ENCODE peak calls at places on chromosomes 7 and 10, in ten cellular contexts. G, I, O, Y, K, H, Z, T, N and Q are unnamed samples.

GRCh38 chr7:1366801-1367405 is 92.4 kb downstream of the MICALL2 start:
- DNase-seq in H (no peak), Y (no peak), Z (no peak), N (no peak), T (no peak), G (no peak), O (no peak), I (no peak), K (no peak), Q (no peak)

GRCh38 chr7:99090811-99091582 is 52.9 kb downstream of the SMURF1 start:
- DNase-seq in K (no peak), I (no peak), Z (no peak), H (peak), G (no peak), Y (no peak), O (peak), N (no peak), T (no peak), Q (peak)

GRCh38 chr7:154647625-154648024 is 355.3 kb downstream of the PAXIP1 start:
- DNase-seq in O (no peak), H (peak), I (no peak), Z (no peak), G (no peak), N (no peak), Y (no peak), T (no peak), K (no peak), Q (no peak)

GRCh38 chr10:7756360-7756992 is 31.3 kb downstream of the KIN start:
- DNase-seq in G (peak), Y (no peak), N (peak), I (no peak), Z (no peak), H (no peak), K (no peak), T (no peak), O (no peak), Q (peak)

GRCh38 chr10:69504576-69505250 is 53.4 kb downstream of the TSPAN15 start:
- DNase-seq in G (no peak), N (no peak), O (no peak), Z (no peak), H (no peak), Y (no peak), T (no peak), I (no peak), K (peak), Q (peak)

GRCh38 chr10:1577945-1578344 is 159.4 kb downstream of the ADARB2 start:
- DNase-seq in N (no peak), K (no peak), O (no peak), G (no peak), I (no peak), T (no peak), H (no peak), Z (no peak), Y (no peak), Q (no peak)

GRCh38 chr7:144050093-144050492 is 1.3 kb downstream of the OR2A5 start:
- DNase-seq in O (no peak), Y (no peak), N (no peak), K (no peak), G (peak), Z (no peak), I (no peak), H (peak), T (no peak), Q (peak)

GRCh38 chr7:48868916-48869315 is 55.4 kb upstream of the CDC14C start:
- DNase-seq in G (no peak), T (no peak), Z (no peak), K (no peak), H (no peak), Y (no peak), I (no peak), O (no peak), N (no peak), Q (no peak)

GRCh38 chr7:19390795-19391194 is 245.6 kb upstream of the FERD3L start:
- DNase-seq in K (no peak), Y (no peak), H (no peak), G (no peak), Z (no peak), I (no peak), T (no peak), N (no peak), O (no peak), Q (no peak)

GRCh38 chr10:90125966-90126600 is 424.7 kb downstream of the KIF20B start:
- DNase-seq in I (peak), K (no peak), Y (no peak), T (no peak), O (peak), Z (no peak), G (peak), H (no peak), N (no peak), Q (peak)

GRCh38 chr7:66296001-66296521 is 90.9 kb downstream of the TPST1 start:
- DNase-seq in Y (no peak), G (no peak), Z (no peak), K (no peak), N (no peak), O (no peak), I (peak), T (no peak), H (no peak), Q (peak)

GRCh38 chr10:74289956-74290355 is 138.9 kb downstream of the ADK start:
- DNase-seq in O (no peak), I (no peak), K (no peak), N (no peak), H (no peak), G (no peak), Y (no peak), Z (no peak), T (no peak), Q (peak)

GRCh38 chr10:73785721-73786511 is 510 bp downstream of the ZSWIM8 start:
- DNase-seq in Z (peak), Y (peak), T (no peak), O (no peak), I (peak), K (peak), H (no peak), G (peak), N (peak), Q (peak)

GRCh38 chr7:73577627-73578341 is 595 bp downstream of the TBL2 start:
- DNase-seq in Z (peak), I (no peak), N (peak), T (no peak), K (peak), H (no peak), O (no peak), Y (no peak), G (no peak), Q (peak)

GRCh38 chr7:28668085-28668484 is 255.8 kb downstream of the CREB5 start:
- DNase-seq in T (no peak), N (no peak), K (no peak), O (no peak), H (no peak), Z (no peak), Y (no peak), G (no peak), I (no peak), Q (no peak)

GRCh38 chr10:113854019-113854756 is at the start of the genes DCLRE1A and NHLRC2:
- DNase-seq in O (no peak), T (peak), Y (peak), G (peak), H (peak), I (peak), K (peak), Z (peak), N (peak), Q (peak)